ENCODE peak calls at places on chromosomes 13 and 19, in ten cellular contexts. One of them, this sample, is unnamed.

GRCh38 chr19:30112666-30113065 is 170.6 kb downstream of the URI1 start:
- DNase-seq in RWPE1: no peak
- DNase-seq in endothelial cell of umbilical vein: no peak
- DNase-seq in colonic mucosa: no peak
- DNase-seq in breast epithelium: no peak
- DNase-seq in stimulated activated naive CD8-positive, alpha-beta T cell treated with anti-CD3 and anti-CD28 coated beads, Interleukin-15, Interleukin-2, amounts not matched to agents 100 U/mL and 50 U/mL, for 24 hours: no peak
- DNase-seq in pancreas: no peak
- DNase-seq in GM12891: no peak
- DNase-seq in hepatic stellate cell: no peak
- DNase-seq in neuronal stem cell: no peak
- DNase-seq in this sample: no peak

GRCh38 chr19:33810821-33811220 is 14.2 kb downstream of the KCTD15 start:
- DNase-seq in GM12891: no peak
- DNase-seq in hepatic stellate cell: no peak
- DNase-seq in RWPE1: no peak
- DNase-seq in pancreas: no peak
- DNase-seq in stimulated activated naive CD8-positive, alpha-beta T cell treated with anti-CD3 and anti-CD28 coated beads, Interleukin-15, Interleukin-2, amounts not matched to agents 100 U/mL and 50 U/mL, for 24 hours: no peak
- DNase-seq in colonic mucosa: no peak
- DNase-seq in endothelial cell of umbilical vein: no peak
- DNase-seq in breast epithelium: no peak
- DNase-seq in neuronal stem cell: no peak
- DNase-seq in this sample: no peak

GRCh38 chr13:92303428-92303827 is 905.0 kb downstream of the GPC5 start:
- DNase-seq in pancreas: no peak
- DNase-seq in hepatic stellate cell: no peak
- DNase-seq in colonic mucosa: no peak
- DNase-seq in GM12891: no peak
- DNase-seq in breast epithelium: no peak
- DNase-seq in neuronal stem cell: no peak
- DNase-seq in RWPE1: no peak
- DNase-seq in stimulated activated naive CD8-positive, alpha-beta T cell treated with anti-CD3 and anti-CD28 coated beads, Interleukin-15, Interleukin-2, amounts not matched to agents 100 U/mL and 50 U/mL, for 24 hours: no peak
- DNase-seq in endothelial cell of umbilical vein: no peak
- DNase-seq in this sample: peak; percentile 5

GRCh38 chr13:67554296-67554695 is 324.2 kb upstream of the PCDH9 start:
- DNase-seq in pancreas: no peak
- DNase-seq in endothelial cell of umbilical vein: no peak
- DNase-seq in neuronal stem cell: no peak
- DNase-seq in GM12891: no peak
- DNase-seq in colonic mucosa: no peak
- DNase-seq in stimulated activated naive CD8-positive, alpha-beta T cell treated with anti-CD3 and anti-CD28 coated beads, Interleukin-15, Interleukin-2, amounts not matched to agents 100 U/mL and 50 U/mL, for 24 hours: no peak
- DNase-seq in hepatic stellate cell: no peak
- DNase-seq in RWPE1: no peak
- DNase-seq in breast epithelium: no peak
- DNase-seq in this sample: no peak

GRCh38 chr19:30227071-30227621 is 145.0 kb upstream of the ZNF536 start:
- DNase-seq in pancreas: no peak
- DNase-seq in RWPE1: no peak
- DNase-seq in endothelial cell of umbilical vein: peak; percentile 1
- DNase-seq in hepatic stellate cell: no peak
- DNase-seq in neuronal stem cell: no peak
- DNase-seq in colonic mucosa: no peak
- DNase-seq in stimulated activated naive CD8-positive, alpha-beta T cell treated with anti-CD3 and anti-CD28 coated beads, Interleukin-15, Interleukin-2, amounts not matched to agents 100 U/mL and 50 U/mL, for 24 hours: no peak
- DNase-seq in GM12891: no peak
- DNase-seq in breast epithelium: no peak
- DNase-seq in this sample: peak; percentile 27

GRCh38 chr13:47859129-47859528 is 141.9 kb downstream of the SUCLA2 start:
- DNase-seq in RWPE1: no peak
- DNase-seq in colonic mucosa: no peak
- DNase-seq in pancreas: no peak
- DNase-seq in endothelial cell of umbilical vein: no peak
- DNase-seq in GM12891: no peak
- DNase-seq in stimulated activated naive CD8-positive, alpha-beta T cell treated with anti-CD3 and anti-CD28 coated beads, Interleukin-15, Interleukin-2, amounts not matched to agents 100 U/mL and 50 U/mL, for 24 hours: no peak
- DNase-seq in neuronal stem cell: no peak
- DNase-seq in breast epithelium: no peak
- DNase-seq in hepatic stellate cell: no peak
- DNase-seq in this sample: no peak

GRCh38 chr13:51585696-51586095 is 1.4 kb downstream of the WDFY2 start:
- DNase-seq in RWPE1: no peak
- DNase-seq in breast epithelium: no peak
- DNase-seq in endothelial cell of umbilical vein: no peak
- DNase-seq in stimulated activated naive CD8-positive, alpha-beta T cell treated with anti-CD3 and anti-CD28 coated beads, Interleukin-15, Interleukin-2, amounts not matched to agents 100 U/mL and 50 U/mL, for 24 hours: no peak
- DNase-seq in pancreas: no peak
- DNase-seq in hepatic stellate cell: no peak
- DNase-seq in GM12891: no peak
- DNase-seq in neuronal stem cell: no peak
- DNase-seq in colonic mucosa: no peak
- DNase-seq in this sample: no peak

GRCh38 chr13:112153846-112154245 is 86.9 kb downstream of the SOX1 start:
- DNase-seq in breast epithelium: peak; percentile 33
- DNase-seq in GM12891: no peak
- DNase-seq in neuronal stem cell: no peak
- DNase-seq in stimulated activated naive CD8-positive, alpha-beta T cell treated with anti-CD3 and anti-CD28 coated beads, Interleukin-15, Interleukin-2, amounts not matched to agents 100 U/mL and 50 U/mL, for 24 hours: no peak
- DNase-seq in colonic mucosa: no peak
- DNase-seq in endothelial cell of umbilical vein: no peak
- DNase-seq in RWPE1: no peak
- DNase-seq in pancreas: no peak
- DNase-seq in hepatic stellate cell: no peak
- DNase-seq in this sample: no peak

GRCh38 chr19:19738564-19738963 is 5.7 kb upstream of the ZNF14 start:
- DNase-seq in breast epithelium: no peak
- DNase-seq in hepatic stellate cell: no peak
- DNase-seq in stimulated activated naive CD8-positive, alpha-beta T cell treated with anti-CD3 and anti-CD28 coated beads, Interleukin-15, Interleukin-2, amounts not matched to agents 100 U/mL and 50 U/mL, for 24 hours: no peak
- DNase-seq in colonic mucosa: no peak
- DNase-seq in pancreas: no peak
- DNase-seq in endothelial cell of umbilical vein: no peak
- DNase-seq in RWPE1: no peak
- DNase-seq in GM12891: no peak
- DNase-seq in neuronal stem cell: no peak
- DNase-seq in this sample: no peak

GRCh38 chr19:4524808-4525562 is 6.7 kb upstream of the PLIN4 start:
- DNase-seq in colonic mucosa: peak; percentile 73
- DNase-seq in GM12891: peak; percentile 75
- DNase-seq in pancreas: no peak
- DNase-seq in breast epithelium: no peak
- DNase-seq in RWPE1: peak; percentile 49
- DNase-seq in endothelial cell of umbilical vein: peak; percentile 31
- DNase-seq in hepatic stellate cell: peak; percentile 81
- DNase-seq in stimulated activated naive CD8-positive, alpha-beta T cell treated with anti-CD3 and anti-CD28 coated beads, Interleukin-15, Interleukin-2, amounts not matched to agents 100 U/mL and 50 U/mL, for 24 hours: peak; percentile 85
- DNase-seq in neuronal stem cell: no peak
- DNase-seq in this sample: peak; percentile 47

GRCh38 chr19:1672038-1672768 is 19.8 kb upstream of the TCF3 start:
- DNase-seq in endothelial cell of umbilical vein: no peak
- DNase-seq in hepatic stellate cell: peak; percentile 77
- DNase-seq in pancreas: no peak
- DNase-seq in stimulated activated naive CD8-positive, alpha-beta T cell treated with anti-CD3 and anti-CD28 coated beads, Interleukin-15, Interleukin-2, amounts not matched to agents 100 U/mL and 50 U/mL, for 24 hours: peak; percentile 78
- DNase-seq in colonic mucosa: peak; percentile 41
- DNase-seq in neuronal stem cell: no peak
- DNase-seq in breast epithelium: no peak
- DNase-seq in RWPE1: peak; percentile 54
- DNase-seq in GM12891: no peak
- DNase-seq in this sample: peak; percentile 75

GRCh38 chr19:48867119-48867921 is 1.1 kb downstream of the PLEKHA4 start:
- DNase-seq in pancreas: no peak
- DNase-seq in GM12891: no peak
- DNase-seq in endothelial cell of umbilical vein: no peak
- DNase-seq in hepatic stellate cell: peak; percentile 50
- DNase-seq in stimulated activated naive CD8-positive, alpha-beta T cell treated with anti-CD3 and anti-CD28 coated beads, Interleukin-15, Interleukin-2, amounts not matched to agents 100 U/mL and 50 U/mL, for 24 hours: no peak
- DNase-seq in RWPE1: no peak
- DNase-seq in neuronal stem cell: no peak
- DNase-seq in breast epithelium: no peak
- DNase-seq in colonic mucosa: no peak
- DNase-seq in this sample: no peak

GRCh38 chr13:51804295-51805172 is 571 bp upstream of the DHRS12 start:
- DNase-seq in colonic mucosa: peak; percentile 45
- DNase-seq in neuronal stem cell: no peak
- DNase-seq in RWPE1: no peak
- DNase-seq in breast epithelium: no peak
- DNase-seq in endothelial cell of umbilical vein: no peak
- DNase-seq in GM12891: no peak
- DNase-seq in stimulated activated naive CD8-positive, alpha-beta T cell treated with anti-CD3 and anti-CD28 coated beads, Interleukin-15, Interleukin-2, amounts not matched to agents 100 U/mL and 50 U/mL, for 24 hours: peak; percentile 64
- DNase-seq in pancreas: peak; percentile 48
- DNase-seq in hepatic stellate cell: no peak
- DNase-seq in this sample: peak; percentile 32

GRCh38 chr13:33352023-33352422 is 66.5 kb upstream of the STARD13 start:
- DNase-seq in breast epithelium: no peak
- DNase-seq in pancreas: no peak
- DNase-seq in stimulated activated naive CD8-positive, alpha-beta T cell treated with anti-CD3 and anti-CD28 coated beads, Interleukin-15, Interleukin-2, amounts not matched to agents 100 U/mL and 50 U/mL, for 24 hours: no peak
- DNase-seq in neuronal stem cell: no peak
- DNase-seq in endothelial cell of umbilical vein: no peak
- DNase-seq in RWPE1: no peak
- DNase-seq in colonic mucosa: no peak
- DNase-seq in hepatic stellate cell: no peak
- DNase-seq in GM12891: no peak
- DNase-seq in this sample: peak; percentile 19

GRCh38 chr13:76832258-76832988 is 53.8 kb downstream of the KCTD12 start:
- DNase-seq in endothelial cell of umbilical vein: no peak
- DNase-seq in stimulated activated naive CD8-positive, alpha-beta T cell treated with anti-CD3 and anti-CD28 coated beads, Interleukin-15, Interleukin-2, amounts not matched to agents 100 U/mL and 50 U/mL, for 24 hours: no peak
- DNase-seq in GM12891: no peak
- DNase-seq in RWPE1: no peak
- DNase-seq in hepatic stellate cell: no peak
- DNase-seq in neuronal stem cell: no peak
- DNase-seq in pancreas: no peak
- DNase-seq in colonic mucosa: no peak
- DNase-seq in breast epithelium: no peak
- DNase-seq in this sample: peak; percentile 28

GRCh38 chr13:113623491-113624234 is 34.3 kb downstream of the ATP4B start:
- DNase-seq in pancreas: no peak
- DNase-seq in breast epithelium: peak; percentile 37
- DNase-seq in RWPE1: no peak
- DNase-seq in neuronal stem cell: no peak
- DNase-seq in colonic mucosa: no peak
- DNase-seq in hepatic stellate cell: peak; percentile 79
- DNase-seq in endothelial cell of umbilical vein: no peak
- DNase-seq in GM12891: no peak
- DNase-seq in stimulated activated naive CD8-positive, alpha-beta T cell treated with anti-CD3 and anti-CD28 coated beads, Interleukin-15, Interleukin-2, amounts not matched to agents 100 U/mL and 50 U/mL, for 24 hours: no peak
- DNase-seq in this sample: no peak

GRCh38 chr13:94784066-94784465 is 71.7 kb upstream of the SOX21 start:
- DNase-seq in pancreas: no peak
- DNase-seq in RWPE1: no peak
- DNase-seq in breast epithelium: no peak
- DNase-seq in endothelial cell of umbilical vein: no peak
- DNase-seq in colonic mucosa: no peak
- DNase-seq in hepatic stellate cell: no peak
- DNase-seq in GM12891: no peak
- DNase-seq in neuronal stem cell: no peak
- DNase-seq in stimulated activated naive CD8-positive, alpha-beta T cell treated with anti-CD3 and anti-CD28 coated beads, Interleukin-15, Interleukin-2, amounts not matched to agents 100 U/mL and 50 U/mL, for 24 hours: no peak
- DNase-seq in this sample: no peak

GRCh38 chr13:53138369-53139036 is 109.9 kb downstream of the OLFM4 start:
- DNase-seq in pancreas: no peak
- DNase-seq in GM12891: no peak
- DNase-seq in stimulated activated naive CD8-positive, alpha-beta T cell treated with anti-CD3 and anti-CD28 coated beads, Interleukin-15, Interleukin-2, amounts not matched to agents 100 U/mL and 50 U/mL, for 24 hours: no peak
- DNase-seq in breast epithelium: no peak
- DNase-seq in neuronal stem cell: no peak
- DNase-seq in endothelial cell of umbilical vein: no peak
- DNase-seq in colonic mucosa: no peak
- DNase-seq in RWPE1: no peak
- DNase-seq in hepatic stellate cell: no peak
- DNase-seq in this sample: peak; percentile 57

This sample was measured in hepatocyte.